ENCODE peak calls at places on chromosomes 3 and 15, in four cellular contexts. Q is K562, T is transverse colon, B is HL-60. F is an unnamed sample.

GRCh38 chr3:177977381-177978158 is 558.7 kb upstream of the KCNMB2 start:
- DNase-seq in Q (no peak), T (no peak), B (no peak), F (no peak)

GRCh38 chr3:107271787-107272387 is 105.4 kb upstream of the CCDC54 start:
- DNase-seq in Q (peak; percentile 15), T (no peak), B (no peak), F (no peak)

GRCh38 chr3:177106184-177106583 is 91.1 kb downstream of the TBL1XR1 start:
- DNase-seq in Q (no peak), T (no peak), B (no peak), F (no peak)

GRCh38 chr15:60095711-60096110 is 91.6 kb downstream of the FOXB1 start:
- DNase-seq in Q (no peak), T (no peak), B (no peak), F (no peak)

GRCh38 chr3:53202331-53203015 is 41.5 kb downstream of the PRKCD start:
- DNase-seq in Q (no peak), T (no peak), B (no peak), F (no peak)

GRCh38 chr3:155876537-155876936 is 6.1 kb downstream of the GMPS start:
- DNase-seq in Q (no peak), T (no peak), B (no peak), F (no peak)

GRCh38 chr15:91929509-91929908 is 76.0 kb downstream of the SLCO3A1 start:
- DNase-seq in Q (no peak), T (no peak), B (no peak), F (peak; percentile 52)

GRCh38 chr3:16258892-16259291 is 5.9 kb downstream of the DPH3 start:
- DNase-seq in Q (no peak), T (no peak), B (no peak), F (no peak)

GRCh38 chr3:51585197-51585596 is 46.7 kb downstream of the RAD54L2 start:
- DNase-seq in Q (no peak), T (no peak), B (no peak), F (no peak)

GRCh38 chr3:46484911-46485696 is 12.7 kb upstream of the RTP3 start:
- DNase-seq in Q (peak; percentile 63), T (peak; percentile 45), B (no peak), F (no peak)

GRCh38 chr3:52317178-52317577 is 1.1 kb downstream of the DNAH1 start:
- DNase-seq in Q (no peak), T (peak; percentile 37), B (no peak), F (no peak)

GRCh38 chr3:74711913-74712512 is 97.6 kb upstream of the CNTN3 start:
- DNase-seq in Q (no peak), T (no peak), B (no peak), F (no peak)

GRCh38 chr3:122660575-122660974 is 20.1 kb upstream of the PARP14 start:
- DNase-seq in Q (no peak), T (no peak), B (no peak), F (no peak)

GRCh38 chr3:153967260-153967659 is 153.9 kb upstream of the ARHGEF26 start:
- DNase-seq in Q (no peak), T (no peak), B (no peak), F (no peak)

GRCh38 chr3:28860307-28860706 is 420.6 kb upstream of the RBMS3 start:
- DNase-seq in Q (no peak), T (no peak), B (no peak), F (no peak)

GRCh38 chr3:140553591-140553990 is 124.3 kb upstream of the TRIM42 start:
- DNase-seq in Q (peak; percentile 33), T (no peak), B (no peak), F (no peak)

GRCh38 chr3:141303481-141304223 is 64.7 kb upstream of the ZBTB38 start:
- DNase-seq in Q (peak; percentile 68), T (peak; percentile 60), B (peak; percentile 51), F (peak; percentile 48)

GRCh38 chr15:73944161-73945099 is 18.2 kb downstream of the LOXL1 start:
- DNase-seq in Q (no peak), T (no peak), B (no peak), F (peak; percentile 62)

GRCh38 chr15:43253431-43254403 is 13.0 kb downstream of the TGM5 start:
- DNase-seq in Q (no peak), T (peak; percentile 20), B (no peak), F (no peak)

GRCh38 chr3:127588675-127589577 is 1.6 kb downstream of the TPRA1 start:
- DNase-seq in Q (peak; percentile 27), T (no peak), B (no peak), F (no peak)
- H3K4me3 ChIP-seq in Q (peak overlapping the region; percentile 72), T (peak overlapping the region; percentile 83), B (peak overlapping the region; percentile 83), F (peak overlapping the region; percentile 98)

DNA sequence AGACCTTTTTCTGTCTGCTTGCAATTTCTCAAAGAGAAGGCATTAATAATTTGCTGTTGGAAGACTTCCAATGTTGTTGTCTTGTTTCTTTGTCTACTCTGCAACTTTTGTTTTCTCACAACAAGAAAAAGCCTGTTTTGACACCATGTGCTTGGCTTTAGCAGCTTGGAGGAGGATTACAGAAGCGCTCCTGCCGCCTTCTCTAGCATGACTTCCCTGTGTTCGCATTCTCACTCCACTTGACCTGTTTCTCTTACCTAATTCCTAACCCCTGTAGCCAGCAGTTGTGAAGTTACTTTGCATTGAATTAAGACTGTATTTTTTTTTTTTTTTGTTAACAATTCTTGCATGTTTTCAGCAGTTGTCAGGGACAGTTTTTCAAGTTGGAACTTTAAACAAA is 235.3 kb upstream of the GOLIM4 start:
- DNase-seq in Q (no peak), T (no peak), B (no peak), F (no peak)
- H3K27ac ChIP-seq in Q (no peak overlapping the region), T (no peak overlapping the region), B (no peak overlapping the region), F (no peak overlapping the region)

DNA sequence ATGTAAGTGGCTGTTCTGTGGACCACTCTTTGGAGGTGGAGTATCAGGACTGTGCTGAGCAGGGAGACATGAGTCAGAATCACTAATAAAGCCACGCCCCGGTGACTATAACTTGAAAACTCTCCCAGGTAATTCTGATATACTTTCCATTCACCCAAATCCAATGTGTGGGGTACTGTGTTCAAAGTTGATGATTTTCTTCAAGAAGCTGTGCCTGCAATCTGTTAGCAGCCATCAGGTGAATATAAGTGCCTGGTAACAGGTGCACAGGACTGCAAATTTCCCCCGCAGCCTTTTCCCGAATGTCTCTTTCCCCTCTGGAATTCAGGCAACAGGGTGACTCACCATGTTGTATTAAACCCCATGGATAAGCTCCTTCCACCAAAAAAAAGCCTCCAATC is 17.0 kb downstream of the MAGI1 start:
- DNase-seq in Q (no peak), T (no peak), B (no peak), F (no peak)
- H3K4me3 ChIP-seq in Q (no peak overlapping the region), T (no peak overlapping the region), B (no peak overlapping the region), F (no peak overlapping the region)

GRCh38 chr3:84959470-84960380 is 936 bp downstream of the CADM2 start:
- DNase-seq in Q (no peak), T (no peak), B (no peak), F (no peak)
- H3K27ac ChIP-seq in Q (no peak overlapping the region), T (no peak overlapping the region), B (no peak overlapping the region), F (no peak overlapping the region)

F was measured in heart left ventricle.